ENCODE peak calls at places on chromosomes 6 and 20, in seven cellular contexts. One of them, this sample, is unnamed.

GRCh38 chr6:2546941-2547716 is 203.6 kb downstream of the MYLK4 start:
- DNase-seq in DND-41: no peak
- DNase-seq in Calu3: no peak
- DNase-seq in astrocyte of the spinal cord: no peak
- DNase-seq in transverse colon: no peak
- DNase-seq in sigmoid colon: no peak
- DNase-seq in left ventricle myocardium inferior: no peak
- DNase-seq in this sample: no peak

GRCh38 chr6:169639653-169640278 is 62.1 kb downstream of the WDR27 start:
- DNase-seq in DND-41: no peak
- DNase-seq in Calu3: no peak
- DNase-seq in astrocyte of the spinal cord: no peak
- DNase-seq in transverse colon: no peak
- DNase-seq in sigmoid colon: no peak
- DNase-seq in left ventricle myocardium inferior: no peak
- DNase-seq in this sample: peak; percentile 78

GRCh38 chr6:155524249-155524651 is 68.6 kb upstream of the NOX3 start:
- DNase-seq in DND-41: no peak
- DNase-seq in Calu3: no peak
- DNase-seq in astrocyte of the spinal cord: peak; percentile 72
- DNase-seq in transverse colon: no peak
- DNase-seq in sigmoid colon: no peak
- DNase-seq in left ventricle myocardium inferior: no peak
- DNase-seq in this sample: no peak

GRCh38 chr6:24673625-24674024 is 6.7 kb downstream of the ACOT13 start:
- DNase-seq in DND-41: no peak
- DNase-seq in Calu3: no peak
- DNase-seq in astrocyte of the spinal cord: no peak
- DNase-seq in transverse colon: no peak
- DNase-seq in sigmoid colon: no peak
- DNase-seq in left ventricle myocardium inferior: no peak
- DNase-seq in this sample: no peak

GRCh38 chr6:108564178-108564577 is 3.5 kb downstream of the FOXO3 start:
- DNase-seq in DND-41: no peak
- DNase-seq in Calu3: no peak
- DNase-seq in astrocyte of the spinal cord: peak; percentile 95
- DNase-seq in transverse colon: no peak
- DNase-seq in sigmoid colon: no peak
- DNase-seq in left ventricle myocardium inferior: no peak
- DNase-seq in this sample: no peak

GRCh38 chr20:47493175-47493953 is 8.3 kb upstream of the NCOA3 start:
- DNase-seq in DND-41: peak; percentile 39
- DNase-seq in Calu3: peak; percentile 95
- DNase-seq in astrocyte of the spinal cord: peak; percentile 64
- DNase-seq in transverse colon: peak; percentile 93
- DNase-seq in sigmoid colon: peak; percentile 95
- DNase-seq in left ventricle myocardium inferior: peak; percentile 92
- DNase-seq in this sample: no peak

GRCh38 chr6:149079911-149080501 is 237.5 kb upstream of the TAB2 start:
- DNase-seq in DND-41: no peak
- DNase-seq in Calu3: no peak
- DNase-seq in astrocyte of the spinal cord: peak; percentile 65
- DNase-seq in transverse colon: no peak
- DNase-seq in sigmoid colon: peak; percentile 89
- DNase-seq in left ventricle myocardium inferior: peak; percentile 68
- DNase-seq in this sample: no peak

GRCh38 chr6:30557683-30557981 is 537 bp downstream of the PRR3 start:
- DNase-seq in DND-41: no peak
- DNase-seq in Calu3: no peak
- DNase-seq in astrocyte of the spinal cord: no peak
- DNase-seq in transverse colon: no peak
- DNase-seq in sigmoid colon: no peak
- DNase-seq in left ventricle myocardium inferior: no peak
- DNase-seq in this sample: no peak

GRCh38 chr20:10963717-10964266 is 290.0 kb upstream of the JAG1 start:
- DNase-seq in DND-41: no peak
- DNase-seq in Calu3: no peak
- DNase-seq in astrocyte of the spinal cord: no peak
- DNase-seq in transverse colon: no peak
- DNase-seq in sigmoid colon: no peak
- DNase-seq in left ventricle myocardium inferior: no peak
- DNase-seq in this sample: no peak

GRCh38 chr20:43404880-43405279 is 52.8 kb upstream of the SRSF6 start:
- DNase-seq in DND-41: no peak
- DNase-seq in Calu3: peak; percentile 67
- DNase-seq in astrocyte of the spinal cord: no peak
- DNase-seq in transverse colon: no peak
- DNase-seq in sigmoid colon: no peak
- DNase-seq in left ventricle myocardium inferior: no peak
- DNase-seq in this sample: peak; percentile 25

GRCh38 chr6:16337280-16337975 is 99.0 kb downstream of the GMPR start:
- DNase-seq in DND-41: no peak
- DNase-seq in Calu3: no peak
- DNase-seq in astrocyte of the spinal cord: peak; percentile 70
- DNase-seq in transverse colon: peak; percentile 76
- DNase-seq in sigmoid colon: peak; percentile 96
- DNase-seq in left ventricle myocardium inferior: peak; percentile 97
- DNase-seq in this sample: peak; percentile 92

GRCh38 chr6:96499781-96500180 is 21.8 kb upstream of the UFL1 start:
- DNase-seq in DND-41: peak; percentile 55
- DNase-seq in Calu3: no peak
- DNase-seq in astrocyte of the spinal cord: no peak
- DNase-seq in transverse colon: no peak
- DNase-seq in sigmoid colon: no peak
- DNase-seq in left ventricle myocardium inferior: no peak
- DNase-seq in this sample: no peak

GRCh38 chr6:16639689-16640480 is 121.4 kb downstream of the ATXN1 start:
- DNase-seq in DND-41: no peak
- DNase-seq in Calu3: no peak
- DNase-seq in astrocyte of the spinal cord: peak; percentile 81
- DNase-seq in transverse colon: no peak
- DNase-seq in sigmoid colon: no peak
- DNase-seq in left ventricle myocardium inferior: no peak
- DNase-seq in this sample: no peak

GRCh38 chr6:152026291-152026690 is 218.8 kb downstream of the ESR1 start:
- DNase-seq in DND-41: no peak
- DNase-seq in Calu3: no peak
- DNase-seq in astrocyte of the spinal cord: no peak
- DNase-seq in transverse colon: no peak
- DNase-seq in sigmoid colon: no peak
- DNase-seq in left ventricle myocardium inferior: no peak
- DNase-seq in this sample: no peak

GRCh38 chr20:22333885-22334545 is 250.4 kb downstream of the FOXA2 start:
- DNase-seq in DND-41: peak; percentile 72
- DNase-seq in Calu3: peak; percentile 42
- DNase-seq in astrocyte of the spinal cord: peak; percentile 49
- DNase-seq in transverse colon: peak; percentile 52
- DNase-seq in sigmoid colon: no peak
- DNase-seq in left ventricle myocardium inferior: peak; percentile 25
- DNase-seq in this sample: no peak

GRCh38 chr20:46814366-46815232 is 80.0 kb upstream of the EYA2 start:
- DNase-seq in DND-41: no peak
- DNase-seq in Calu3: peak; percentile 79
- DNase-seq in astrocyte of the spinal cord: peak; percentile 86
- DNase-seq in transverse colon: no peak
- DNase-seq in sigmoid colon: no peak
- DNase-seq in left ventricle myocardium inferior: no peak
- DNase-seq in this sample: peak; percentile 49

GRCh38 chr6:57021086-57021720 is 25.3 kb upstream of the KIAA1586 start:
- DNase-seq in DND-41: no peak
- DNase-seq in Calu3: no peak
- DNase-seq in astrocyte of the spinal cord: peak; percentile 68
- DNase-seq in transverse colon: no peak
- DNase-seq in sigmoid colon: no peak
- DNase-seq in left ventricle myocardium inferior: no peak
- DNase-seq in this sample: no peak

GRCh38 chr20:18372296-18372695 is 84.0 kb downstream of the ZNF133 start:
- DNase-seq in DND-41: no peak
- DNase-seq in Calu3: no peak
- DNase-seq in astrocyte of the spinal cord: no peak
- DNase-seq in transverse colon: no peak
- DNase-seq in sigmoid colon: no peak
- DNase-seq in left ventricle myocardium inferior: no peak
- DNase-seq in this sample: no peak

GRCh38 chr6:69578366-69578890 is 218.4 kb downstream of the LMBRD1 start:
- DNase-seq in DND-41: no peak
- DNase-seq in Calu3: no peak
- DNase-seq in astrocyte of the spinal cord: no peak
- DNase-seq in transverse colon: no peak
- DNase-seq in sigmoid colon: no peak
- DNase-seq in left ventricle myocardium inferior: no peak
- DNase-seq in this sample: no peak

GRCh38 chr6:16092990-16093389 is 35.9 kb upstream of the MYLIP start:
- DNase-seq in DND-41: no peak
- DNase-seq in Calu3: no peak
- DNase-seq in astrocyte of the spinal cord: no peak
- DNase-seq in transverse colon: no peak
- DNase-seq in sigmoid colon: no peak
- DNase-seq in left ventricle myocardium inferior: no peak
- DNase-seq in this sample: no peak

GRCh38 chr6:1604347-1604990 is 5.2 kb upstream of the FOXC1 start:
- DNase-seq in DND-41: peak; percentile 44
- DNase-seq in Calu3: peak; percentile 84
- DNase-seq in astrocyte of the spinal cord: peak; percentile 33
- DNase-seq in transverse colon: peak; percentile 65
- DNase-seq in sigmoid colon: peak; percentile 66
- DNase-seq in left ventricle myocardium inferior: no peak
- DNase-seq in this sample: no peak

GRCh38 chr6:2502096-2502997 is 248.4 kb downstream of the MYLK4 start:
- DNase-seq in DND-41: no peak
- DNase-seq in Calu3: no peak
- DNase-seq in astrocyte of the spinal cord: no peak
- DNase-seq in transverse colon: no peak
- DNase-seq in sigmoid colon: no peak
- DNase-seq in left ventricle myocardium inferior: no peak
- DNase-seq in this sample: peak; percentile 84

GRCh38 chr20:24948939-24949679 is at the start of gene CST7:
- DNase-seq in DND-41: peak; percentile 95
- DNase-seq in Calu3: no peak
- DNase-seq in astrocyte of the spinal cord: no peak
- DNase-seq in transverse colon: peak; percentile 63
- DNase-seq in sigmoid colon: peak; percentile 66
- DNase-seq in left ventricle myocardium inferior: no peak
- DNase-seq in this sample: peak; percentile 83

GRCh38 chr20:61517419-61517818 is 265.4 kb downstream of the CDH4 start:
- DNase-seq in DND-41: no peak
- DNase-seq in Calu3: no peak
- DNase-seq in astrocyte of the spinal cord: no peak
- DNase-seq in transverse colon: no peak
- DNase-seq in sigmoid colon: no peak
- DNase-seq in left ventricle myocardium inferior: no peak
- DNase-seq in this sample: no peak

DNA sequence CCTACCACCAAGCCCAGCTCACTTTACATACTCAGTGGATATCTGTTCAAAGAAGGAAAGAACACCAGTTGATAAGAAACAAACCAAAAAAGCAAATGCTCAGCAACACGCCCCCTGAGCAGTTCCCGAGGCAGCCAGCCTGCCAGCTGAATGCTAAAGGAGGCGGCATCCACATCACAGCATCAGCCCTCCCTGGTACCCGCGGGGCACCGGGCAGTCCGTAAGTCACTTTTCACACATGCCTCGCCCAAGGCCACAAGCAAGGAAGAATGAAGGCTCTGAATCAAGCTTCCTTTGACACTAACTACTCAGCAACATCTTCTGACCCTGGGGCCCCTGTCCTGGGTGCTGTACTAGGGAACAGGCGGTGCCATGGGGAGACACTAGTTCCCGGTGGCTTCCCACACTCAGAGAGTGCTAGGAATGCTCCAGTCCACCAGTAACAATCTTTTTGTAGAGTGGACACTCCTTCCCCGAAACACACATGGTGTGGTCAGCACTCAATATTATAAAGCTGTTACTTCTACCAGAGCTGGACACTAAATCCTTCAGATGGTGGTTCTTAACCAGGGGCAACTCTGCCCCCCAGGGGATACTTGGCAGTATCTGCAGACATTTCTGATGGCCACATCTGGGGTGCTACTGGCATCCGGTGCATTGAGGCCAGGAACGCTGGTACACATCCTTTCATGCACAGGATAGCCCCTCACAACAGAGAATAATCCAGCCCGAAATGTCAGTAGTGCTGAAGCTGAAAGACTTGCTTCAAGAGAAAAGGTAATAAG is 124.6 kb downstream of the NFATC2 start:
- DNase-seq in DND-41: no peak
- DNase-seq in Calu3: no peak
- DNase-seq in astrocyte of the spinal cord: no peak
- DNase-seq in transverse colon: no peak
- DNase-seq in sigmoid colon: no peak
- DNase-seq in left ventricle myocardium inferior: no peak
- DNase-seq in this sample: no peak
- TF ChIP-seq CTCF in DND-41: no peak
- TF ChIP-seq CTCF in Calu3: no peak
- TF ChIP-seq CTCF in astrocyte of the spinal cord: no peak
- TF ChIP-seq CTCF in transverse colon: no peak
- TF ChIP-seq CTCF in sigmoid colon: no peak
- TF ChIP-seq CTCF in left ventricle myocardium inferior: no peak
- TF ChIP-seq CTCF in this sample: no peak

DNA sequence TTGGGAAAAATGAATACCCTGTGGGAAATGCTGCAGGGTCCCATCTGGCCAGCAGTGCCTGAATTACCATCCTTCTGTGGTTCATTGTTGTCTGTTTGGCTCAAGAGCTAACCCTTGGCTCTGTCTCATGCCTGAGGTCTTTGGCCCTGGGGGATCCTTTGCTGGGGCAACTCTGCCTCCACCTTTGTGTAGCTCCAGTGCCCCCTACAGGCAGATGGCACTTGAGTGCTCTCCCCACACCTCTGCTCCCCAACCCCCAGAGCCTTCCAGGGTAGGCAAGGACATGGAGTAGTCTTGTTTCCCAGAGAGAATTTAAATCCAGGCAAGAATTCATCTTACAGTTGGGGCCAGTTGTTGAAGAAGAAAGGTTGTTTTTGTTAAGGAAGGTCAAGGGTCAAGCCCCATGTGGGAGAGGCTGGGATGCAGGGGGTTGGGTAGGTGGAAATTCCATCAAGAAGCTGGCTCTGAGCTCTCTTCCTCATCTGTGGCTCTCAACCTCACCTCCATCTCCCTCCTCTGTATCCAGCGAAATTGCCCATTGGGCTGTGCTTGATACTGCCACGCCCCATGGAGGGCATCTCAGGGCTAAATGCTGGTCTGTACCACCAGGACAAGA is 44.2 kb downstream of the ZNF831 start:
- DNase-seq in DND-41: peak; percentile 47
- DNase-seq in Calu3: peak; percentile 68
- DNase-seq in astrocyte of the spinal cord: no peak
- DNase-seq in transverse colon: peak; percentile 81
- DNase-seq in sigmoid colon: no peak
- DNase-seq in left ventricle myocardium inferior: peak; percentile 44
- DNase-seq in this sample: peak; percentile 64
- TF ChIP-seq CTCF in DND-41: peak; percentile 64
- TF ChIP-seq CTCF in Calu3: peak; percentile 39
- TF ChIP-seq CTCF in astrocyte of the spinal cord: no peak
- TF ChIP-seq CTCF in transverse colon: peak; percentile 80
- TF ChIP-seq CTCF in sigmoid colon: no peak
- TF ChIP-seq CTCF in left ventricle myocardium inferior: peak; percentile 69
- TF ChIP-seq CTCF in this sample: no peak

GRCh38 chr20:12345978-12346377 is 428.3 kb downstream of the BTBD3 start:
- DNase-seq in DND-41: no peak
- DNase-seq in Calu3: no peak
- DNase-seq in astrocyte of the spinal cord: no peak
- DNase-seq in transverse colon: no peak
- DNase-seq in sigmoid colon: no peak
- DNase-seq in left ventricle myocardium inferior: no peak
- DNase-seq in this sample: no peak
- TF ChIP-seq CTCF in DND-41: no peak
- TF ChIP-seq CTCF in Calu3: no peak
- TF ChIP-seq CTCF in astrocyte of the spinal cord: no peak
- TF ChIP-seq CTCF in transverse colon: no peak
- TF ChIP-seq CTCF in sigmoid colon: no peak
- TF ChIP-seq CTCF in left ventricle myocardium inferior: no peak
- TF ChIP-seq CTCF in this sample: no peak

GRCh38 chr6:84052204-84052882 is 18.8 kb downstream of the MRAP2 start:
- DNase-seq in DND-41: no peak
- DNase-seq in Calu3: no peak
- DNase-seq in astrocyte of the spinal cord: peak; percentile 80
- DNase-seq in transverse colon: no peak
- DNase-seq in sigmoid colon: no peak
- DNase-seq in left ventricle myocardium inferior: peak; percentile 80
- DNase-seq in this sample: peak; percentile 90
- TF ChIP-seq CTCF in DND-41: no peak
- TF ChIP-seq CTCF in Calu3: no peak
- TF ChIP-seq CTCF in astrocyte of the spinal cord: peak; percentile 13
- TF ChIP-seq CTCF in transverse colon: no peak
- TF ChIP-seq CTCF in sigmoid colon: no peak
- TF ChIP-seq CTCF in left ventricle myocardium inferior: no peak
- TF ChIP-seq CTCF in this sample: peak; percentile 38